ENCODE peak calls at places on chromosomes 3 and 15, in seven cellular contexts. V, W, X, U, F, Z and M are unnamed samples.

GRCh38 chr3:53974314-53974713 is 82.7 kb upstream of the SELENOK start:
- DNase-seq in V (no peak), U (no peak), X (no peak), Z (no peak), W (no peak), F (no peak), M (no peak)

GRCh38 chr3:145133281-145133680 is 1027.7 kb downstream of the PLOD2 start:
- DNase-seq in X (no peak), F (no peak), W (no peak), U (no peak), V (no peak), Z (no peak), M (no peak)

GRCh38 chr15:71565006-71565405 is 245.3 kb upstream of the NR2E3 start:
- DNase-seq in W (no peak), V (no peak), U (no peak), X (no peak), Z (no peak), F (no peak), M (no peak)

GRCh38 chr15:70199601-70200000 is 101.9 kb upstream of the TLE3 start:
- DNase-seq in W (no peak), V (no peak), X (no peak), U (peak; percentile 56), Z (no peak), F (no peak), M (no peak)

GRCh38 chr15:38819343-38819858 is 254.8 kb upstream of the RASGRP1 start:
- DNase-seq in F (no peak), Z (no peak), X (no peak), W (no peak), V (no peak), U (no peak), M (no peak)

GRCh38 chr3:196096382-196096953 is 14.6 kb upstream of the TFRC start:
- DNase-seq in Z (no peak), W (peak; percentile 45), U (no peak), F (no peak), X (no peak), V (no peak), M (no peak)

GRCh38 chr3:128242818-128243601 is 89.7 kb downstream of the EEFSEC start:
- DNase-seq in V (no peak), U (no peak), Z (no peak), X (no peak), F (no peak), W (no peak), M (no peak)

GRCh38 chr3:26845194-26845593 is 222.6 kb downstream of the LRRC3B start:
- DNase-seq in F (no peak), W (no peak), X (no peak), V (no peak), Z (no peak), U (no peak), M (no peak)

GRCh38 chr3:42685891-42686820 is 819 bp downstream of the KLHL40 start:
- DNase-seq in Z (no peak), F (no peak), U (no peak), X (no peak), W (no peak), V (no peak), M (no peak)

GRCh38 chr3:104711435-104711834 is 655.3 kb upstream of the ALCAM start:
- DNase-seq in X (no peak), W (no peak), Z (no peak), U (no peak), F (no peak), V (no peak), M (no peak)

GRCh38 chr3:115833074-115833473 is 209.8 kb downstream of the GAP43 start:
- DNase-seq in W (no peak), F (no peak), Z (no peak), X (no peak), V (no peak), U (no peak), M (no peak)

GRCh38 chr15:48507416-48508065 is 138.0 kb downstream of the FBN1 start:
- DNase-seq in Z (no peak), U (peak; percentile 70), F (no peak), V (peak; percentile 15), W (peak; percentile 24), X (peak; percentile 17), M (no peak)

GRCh38 chr15:35756588-35756987 is 210.6 kb upstream of the DPH6 start:
- DNase-seq in U (no peak), W (no peak), F (no peak), Z (no peak), V (no peak), X (no peak), M (no peak)

GRCh38 chr15:84023636-84024035 is 211.9 kb upstream of the GOLGA6L4 start:
- DNase-seq in Z (no peak), X (peak; percentile 29), U (peak; percentile 68), W (peak; percentile 26), V (peak; percentile 21), F (no peak), M (no peak)

GRCh38 chr3:129979891-129980290 is 5.4 kb downstream of the TRH start:
- DNase-seq in W (no peak), F (no peak), Z (no peak), U (no peak), X (no peak), V (no peak), M (no peak)

GRCh38 chr15:56052389-56053045 is 59.1 kb upstream of the NEDD4 start:
- DNase-seq in Z (no peak), F (no peak), U (no peak), X (peak; percentile 75), W (no peak), V (no peak), M (no peak)

GRCh38 chr3:71461749-71462483 is 121.6 kb downstream of the FOXP1 start:
- DNase-seq in U (no peak), F (no peak), V (no peak), Z (no peak), X (no peak), W (no peak), M (no peak)

GRCh38 chr3:14796403-14797077 is 22.2 kb upstream of the FGD5 start:
- DNase-seq in X (no peak), Z (no peak), V (no peak), F (no peak), U (peak; percentile 36), W (no peak), M (no peak)

GRCh38 chr3:47432673-47433072 is 43.1 kb downstream of the SCAP start:
- DNase-seq in V (no peak), X (no peak), Z (no peak), W (no peak), F (no peak), U (peak; percentile 26), M (no peak)

GRCh38 chr3:181941250-181941649 is 229.5 kb downstream of the SOX2 start:
- DNase-seq in U (no peak), V (no peak), X (no peak), F (no peak), Z (no peak), W (no peak), M (no peak)

GRCh38 chr15:58074452-58074851 is 8.9 kb upstream of the ALDH1A2 start:
- DNase-seq in W (no peak), U (no peak), F (no peak), V (no peak), Z (no peak), X (no peak), M (no peak)

GRCh38 chr15:67358812-67359211 is 104.2 kb downstream of the IQCH start:
- DNase-seq in V (peak; percentile 3), F (no peak), X (no peak), W (no peak), U (no peak), Z (no peak), M (no peak)

GRCh38 chr15:31472636-31473383 is 146.2 kb downstream of the KLF13 start:
- DNase-seq in X (no peak), U (peak; percentile 61), V (no peak), W (no peak), F (no peak), Z (peak; percentile 21), M (no peak)

GRCh38 chr3:197499427-197499826 is 56.3 kb downstream of the BDH1 start:
- DNase-seq in U (no peak), X (peak; percentile 55), Z (no peak), W (peak; percentile 78), F (no peak), V (no peak), M (no peak)

GRCh38 chr15:90035835-90036220 is 34.7 kb downstream of the ZNF710 start:
- DNase-seq in X (no peak), U (no peak), W (no peak), Z (no peak), F (no peak), V (no peak), M (no peak)

GRCh38 chr3:61110576-61110975 is 140.7 kb downstream of the FHIT start:
- DNase-seq in F (no peak), Z (no peak), V (no peak), U (no peak), X (no peak), W (no peak), M (no peak)

GRCh38 chr15:51765751-51766150 is 14.4 kb downstream of the TMOD2 start:
- DNase-seq in Z (no peak), U (no peak), V (no peak), X (no peak), W (no peak), F (no peak), M (no peak)

GRCh38 chr15:78739996-78740903 is 71.0 kb downstream of the ADAMTS7 start:
- DNase-seq in X (no peak), W (peak; percentile 79), U (peak; percentile 95), V (peak; percentile 57), F (no peak), Z (peak; percentile 52), M (no peak)

GRCh38 chr3:50274371-50275104 is 4.3 kb upstream of the LSMEM2 start:
- DNase-seq in F (peak; percentile 37), V (peak; percentile 54), X (peak; percentile 50), Z (peak; percentile 67), W (peak; percentile 79), U (peak; percentile 96), M (peak; percentile 23)

GRCh38 chr3:11514191-11514770 is 129.4 kb downstream of the VGLL4 start:
- DNase-seq in W (peak; percentile 45), Z (no peak), F (no peak), V (no peak), X (no peak), U (no peak), M (no peak)

GRCh38 chr3:34305266-34305665 is 506.8 kb downstream of the PDCD6IP start:
- DNase-seq in W (no peak), V (no peak), U (no peak), F (no peak), Z (no peak), X (no peak), M (no peak)